ENCODE peak calls at places on chromosomes 11 and 22, in seven cellular contexts. M, H, V, K, J, W and C are unnamed samples.

GRCh38 chr22:40423882-40424640 is 53.7 kb downstream of the SGSM3 start:
- DNase-seq in M (no peak), W (no peak), K (no peak), H (no peak), V (no peak), J (no peak), C (no peak)

GRCh38 chr11:133269272-133269671 is 263.0 kb downstream of the OPCML start:
- DNase-seq in J (no peak), M (no peak), K (no peak), H (no peak), V (no peak), W (no peak), C (no peak)

GRCh38 chr11:64742087-64742939 is 1.6 kb downstream of the RASGRP2 start:
- DNase-seq in W (peak; percentile 47), V (no peak), K (no peak), H (no peak), M (no peak), J (no peak), C (no peak)

GRCh38 chr11:92225563-92226308 is 1.1 kb downstream of the FAT3 start:
- DNase-seq in V (no peak), K (no peak), W (no peak), M (no peak), H (no peak), J (peak; percentile 84), C (peak; percentile 10)

GRCh38 chr11:116255234-116255953 is 517.4 kb downstream of the BUD13 start:
- DNase-seq in W (no peak), J (peak; percentile 94), V (no peak), H (no peak), M (no peak), K (no peak), C (no peak)

GRCh38 chr11:19244084-19244483 is 3.3 kb upstream of the E2F8 start:
- DNase-seq in M (no peak), J (no peak), V (no peak), H (no peak), K (no peak), W (peak; percentile 48), C (peak; percentile 63)

GRCh38 chr11:34840736-34841386 is 75.3 kb downstream of the APIP start:
- DNase-seq in J (no peak), H (no peak), W (peak; percentile 53), M (peak; percentile 5), K (no peak), V (peak; percentile 28), C (peak; percentile 35)

GRCh38 chr11:68381716-68382115 is 69.3 kb downstream of the LRP5 start:
- DNase-seq in W (no peak), J (no peak), M (no peak), K (no peak), H (no peak), V (no peak), C (no peak)

GRCh38 chr11:75384438-75385080 is 14.8 kb upstream of the RPS3 start:
- DNase-seq in W (peak; percentile 70), V (peak; percentile 65), M (peak; percentile 79), K (no peak), J (peak; percentile 75), H (peak; percentile 26), C (peak; percentile 78)

GRCh38 chr11:113179181-113179701 is 135.1 kb upstream of the TTC12 start:
- DNase-seq in W (peak; percentile 48), M (no peak), J (no peak), V (no peak), H (no peak), K (no peak), C (no peak)

GRCh38 chr11:2697871-2698270 is 1.9 kb downstream of the KCNQ1OT1 start:
- DNase-seq in W (peak; percentile 16), M (no peak), J (no peak), V (no peak), H (no peak), K (no peak), C (no peak)

GRCh38 chr11:134529212-134530096 is 117.4 kb upstream of the B3GAT1 start:
- DNase-seq in V (no peak), W (no peak), K (no peak), H (no peak), M (no peak), J (no peak), C (no peak)

GRCh38 chr11:62707277-62707771 is at the start of the genes BSCL2 and GNG3:
- DNase-seq in W (no peak), J (no peak), K (no peak), V (no peak), H (no peak), M (no peak), C (no peak)

GRCh38 chr11:4167758-4168157 is 73.2 kb downstream of the RRM1 start:
- DNase-seq in H (no peak), M (no peak), K (no peak), V (no peak), J (no peak), W (no peak), C (no peak)

GRCh38 chr11:16558499-16558898 is 179.9 kb upstream of the C11orf58 start:
- DNase-seq in V (no peak), W (no peak), H (no peak), K (no peak), M (no peak), J (no peak), C (no peak)

GRCh38 chr22:48758905-48759875 is 1068.5 kb downstream of the BRD1 start:
- DNase-seq in H (no peak), K (no peak), V (no peak), J (no peak), W (no peak), M (no peak), C (no peak)

GRCh38 chr22:48841881-48842582 is 985.6 kb downstream of the BRD1 start:
- DNase-seq in V (no peak), H (no peak), K (no peak), M (no peak), W (no peak), J (no peak), C (no peak)

GRCh38 chr11:130673698-130674097 is 225.3 kb downstream of the ADAMTS15 start:
- DNase-seq in J (no peak), M (no peak), V (no peak), H (no peak), K (no peak), W (no peak), C (no peak)

GRCh38 chr11:31687256-31687655 is 123.9 kb downstream of the PAX6 start:
- DNase-seq in J (no peak), W (peak; percentile 3), H (no peak), V (no peak), M (no peak), K (no peak), C (no peak)

GRCh38 chr11:134216816-134217215 is 7.0 kb downstream of the NCAPD3 start:
- DNase-seq in J (no peak), W (no peak), V (no peak), K (no peak), M (no peak), H (no peak), C (no peak)

GRCh38 chr11:30938801-30939200 is 352.6 kb upstream of the MPPED2 start:
- DNase-seq in M (no peak), K (no peak), V (no peak), W (no peak), H (no peak), J (no peak), C (no peak)

GRCh38 chr11:124644426-124645280 is 22.0 kb downstream of the TBRG1 start:
- DNase-seq in V (peak; percentile 38), K (no peak), M (peak; percentile 30), W (peak; percentile 89), H (peak; percentile 88), J (peak; percentile 48), C (peak; percentile 37)

GRCh38 chr11:875769-876301 is 33.2 kb downstream of the TSPAN4 start:
- DNase-seq in K (no peak), W (no peak), J (no peak), H (no peak), M (no peak), V (no peak), C (no peak)

GRCh38 chr11:77345621-77346020 is 44.1 kb upstream of the GDPD4 start:
- DNase-seq in K (peak; percentile 49), M (no peak), J (no peak), V (peak; percentile 54), H (peak; percentile 62), W (peak; percentile 23), C (no peak)

GRCh38 chr11:35919244-35919643 is 24.6 kb upstream of the LDLRAD3 start:
- DNase-seq in K (no peak), H (peak; percentile 18), V (no peak), W (no peak), M (no peak), J (peak; percentile 92), C (no peak)

GRCh38 chr11:132134322-132134721 is 763.9 kb downstream of the NTM start:
- DNase-seq in J (no peak), M (no peak), V (peak; percentile 18), W (no peak), K (no peak), H (no peak), C (no peak)

GRCh38 chr11:87895021-87895420 is 280.2 kb downstream of the RAB38 start:
- DNase-seq in J (no peak), H (no peak), W (no peak), V (no peak), K (no peak), M (no peak), C (no peak)

GRCh38 chr11:26144309-26144690 is 187.6 kb upstream of the ANO3 start:
- DNase-seq in J (no peak), V (no peak), W (peak; percentile 28), H (no peak), K (no peak), M (no peak), C (no peak)

GRCh38 chr11:46161201-46161600 is 39.9 kb upstream of the PHF21A start:
- DNase-seq in V (no peak), W (no peak), M (no peak), J (no peak), H (no peak), K (no peak), C (no peak)

GRCh38 chr11:120914021-120914420 is 109.9 kb upstream of the TBCEL start:
- DNase-seq in H (no peak), W (no peak), K (no peak), J (no peak), M (no peak), V (no peak), C (no peak)

GRCh38 chr11:64136767-64137166 is 29.1 kb downstream of the MACROD1 start:
- DNase-seq in H (no peak), V (no peak), W (no peak), M (no peak), K (no peak), J (no peak), C (no peak)

GRCh38 chr22:37566329-37566837 is 6.1 kb downstream of the CDC42EP1 start:
- DNase-seq in H (no peak), M (peak; percentile 52), K (no peak), V (no peak), J (no peak), W (no peak), C (no peak)

GRCh38 chr11:60345489-60345888 is 18.4 kb downstream of the MS4A6E start:
- DNase-seq in V (peak; percentile 7), J (no peak), M (no peak), K (no peak), H (no peak), W (peak; percentile 12), C (peak; percentile 63)

GRCh38 chr11:118230088-118230487 is 5.3 kb upstream of the JAML start:
- DNase-seq in H (no peak), V (no peak), K (no peak), W (no peak), J (no peak), M (peak; percentile 60), C (no peak)

GRCh38 chr22:32122899-32123298 is 36.2 kb downstream of the C22orf42 start:
- DNase-seq in K (no peak), M (no peak), J (no peak), V (no peak), H (no peak), W (no peak), C (no peak)